ENCODE peak calls at places on chromosomes 3 and 15, in five cellular contexts. K is NT2/D1, L is HFF-Myc, H is dorsolateral prefrontal cortex, E is neuronal stem cell. R is an unnamed sample.

GRCh38 chr15:99928429-99928981 is 195.3 kb upstream of the LYSMD4 start:
- DNase-seq in L (peak), E (peak), K (peak), H (peak), R (peak)

GRCh38 chr15:91992940-91993339 is 139.4 kb downstream of the SLCO3A1 start:
- DNase-seq in K (no peak), H (no peak), L (no peak), E (no peak), R (no peak)

GRCh38 chr15:55237219-55238130 is 40.7 kb upstream of the RSL24D1 start:
- DNase-seq in L (no peak), K (no peak), E (no peak), H (no peak), R (no peak)

GRCh38 chr15:69038508-69038907 is 24.0 kb downstream of the NOX5 start:
- DNase-seq in H (no peak), L (no peak), E (no peak), K (no peak), R (no peak)

GRCh38 chr3:149481491-149481890 is 7.0 kb downstream of the TM4SF4 start:
- DNase-seq in K (no peak), E (no peak), H (no peak), L (no peak), R (no peak)

GRCh38 chr15:31020542-31020941 is 29.1 kb upstream of the MTMR10 start:
- DNase-seq in E (no peak), H (no peak), L (no peak), K (no peak), R (no peak)

GRCh38 chr15:31974855-31975421 is 55.4 kb upstream of the CHRNA7 start:
- DNase-seq in E (peak), L (no peak), K (peak), H (no peak), R (no peak)

GRCh38 chr15:83206971-83207621 is 527 bp downstream of the HDGFL3 start:
- DNase-seq in L (no peak), E (peak), K (peak), H (peak), R (no peak)

GRCh38 chr3:115943579-115943978 is 320.3 kb downstream of the GAP43 start:
- DNase-seq in E (no peak), L (no peak), K (no peak), H (no peak), R (no peak)

GRCh38 chr15:62439543-62440016 is 274.5 kb upstream of the C2CD4B start:
- DNase-seq in H (no peak), K (no peak), E (no peak), L (no peak), R (no peak)

GRCh38 chr3:194377708-194378107 is 8.2 kb upstream of the LRRC15 start:
- DNase-seq in E (no peak), K (no peak), L (no peak), H (peak), R (no peak)

GRCh38 chr3:20741381-20741780 is 555.4 kb upstream of the SGO1 start:
- DNase-seq in K (no peak), H (no peak), E (no peak), L (no peak), R (no peak)

GRCh38 chr15:51924146-51925068 is 47.2 kb downstream of the LEO1 start:
- DNase-seq in H (peak), K (no peak), E (peak), L (no peak), R (no peak)

GRCh38 chr3:11349466-11349865 is 77.3 kb downstream of the ATG7 start:
- DNase-seq in L (no peak), H (no peak), E (no peak), K (no peak), R (no peak)

GRCh38 chr3:177370396-177370795 is 173.1 kb upstream of the TBL1XR1 start:
- DNase-seq in H (no peak), L (no peak), K (no peak), E (no peak), R (no peak)

GRCh38 chr15:45710657-45711056 is 75.8 kb downstream of the SQOR start:
- DNase-seq in H (no peak), K (no peak), L (no peak), E (no peak), R (no peak)

GRCh38 chr3:101117473-101117872 is 124.3 kb upstream of the ABI3BP start:
- DNase-seq in L (no peak), K (no peak), E (no peak), H (no peak), R (no peak)

GRCh38 chr15:64921711-64922110 is 10.0 kb downstream of the ANKDD1A start:
- DNase-seq in E (no peak), K (no peak), L (no peak), H (no peak), R (no peak)

GRCh38 chr15:64901141-64901540 is 10.6 kb upstream of the ANKDD1A start:
- DNase-seq in K (no peak), H (no peak), E (no peak), L (no peak), R (no peak)

GRCh38 chr3:55721716-55722484 is 234.8 kb upstream of the WNT5A start:
- DNase-seq in L (no peak), E (no peak), H (no peak), K (no peak), R (no peak)

GRCh38 chr3:14507757-14508504 is 32.2 kb downstream of the GRIP2 start:
- DNase-seq in L (no peak), K (no peak), E (no peak), H (no peak), R (no peak)

GRCh38 chr15:93478922-93479321 is 389.9 kb upstream of the RGMA start:
- DNase-seq in L (no peak), H (no peak), E (no peak), K (no peak), R (no peak)

GRCh38 chr3:23041918-23042696 is 161.0 kb upstream of the UBE2E2 start:
- DNase-seq in L (no peak), H (no peak), K (no peak), E (no peak), R (no peak)

GRCh38 chr15:74908635-74909034 is 2.0 kb upstream of the FAM219B start:
- DNase-seq in L (no peak), K (no peak), H (no peak), E (no peak), R (no peak)

GRCh38 chr3:151584603-151585002 is 123.7 kb upstream of the IGSF10 start:
- DNase-seq in L (peak), K (no peak), E (no peak), H (no peak), R (no peak)

GRCh38 chr3:23992051-23992628 is 47.1 kb downstream of the NR1D2 start:
- DNase-seq in H (no peak), E (no peak), K (no peak), L (no peak), R (no peak)

GRCh38 chr3:146300756-146301155 is 49.9 kb upstream of the PLSCR4 start:
- DNase-seq in H (no peak), E (no peak), K (no peak), L (no peak), R (no peak)

GRCh38 chr3:194259982-194260856 is 90.9 kb downstream of the CPN2 start:
- DNase-seq in H (no peak), E (no peak), L (no peak), K (no peak), R (no peak)

GRCh38 chr3:110533089-110533488 is 538.5 kb upstream of the NECTIN3 start:
- DNase-seq in K (no peak), L (no peak), E (no peak), H (no peak), R (peak)

GRCh38 chr3:99945328-99945995 is 127.8 kb downstream of the CMSS1 start:
- DNase-seq in K (no peak), E (no peak), L (no peak), H (no peak), R (no peak)

GRCh38 chr15:47726399-47726823 is 9.1 kb downstream of the SEMA6D start:
- DNase-seq in L (no peak), K (no peak), E (no peak), H (no peak), R (no peak)

GRCh38 chr3:64214697-64215018 is 10.6 kb downstream of the PRICKLE2 start:
- DNase-seq in K (no peak), L (no peak), H (peak), E (no peak), R (no peak)

GRCh38 chr3:12155264-12155663 is 3.4 kb downstream of the TIMP4 start:
- DNase-seq in E (no peak), H (no peak), L (no peak), K (no peak), R (no peak)

GRCh38 chr3:37210230-37210629 is 35.8 kb upstream of the LRRFIP2 start:
- DNase-seq in K (no peak), E (no peak), H (no peak), L (no peak), R (no peak)

GRCh38 chr3:171784937-171785336 is 25.3 kb downstream of the PLD1 start:
- DNase-seq in L (no peak), E (no peak), H (no peak), K (no peak), R (no peak)

GRCh38 chr3:52456800-52457183 is 1.4 kb downstream of the NISCH start:
- DNase-seq in E (no peak), L (no peak), K (no peak), H (no peak), R (no peak)
- H3K4me3 ChIP-seq in E (peak), L (peak), K (peak), H (peak), R (peak)

GRCh38 chr3:50266808-50267207 is 2.1 kb upstream of the SEMA3B start:
- DNase-seq in H (no peak), L (no peak), K (no peak), E (no peak), R (no peak)
- H3K4me3 ChIP-seq in H (peak), L (no peak), K (peak), E (no peak), R (peak)

GRCh38 chr3:184480831-184481230 is 80.8 kb upstream of the EPHB3 start:
- DNase-seq in K (no peak), L (no peak), H (no peak), E (no peak), R (no peak)

GRCh38 chr3:184474907-184475306 is 86.7 kb upstream of the EPHB3 start:
- DNase-seq in L (no peak), E (no peak), K (no peak), H (no peak), R (no peak)

GRCh38 chr3:184477940-184478339 is 83.6 kb upstream of the EPHB3 start:
- DNase-seq in L (no peak), H (no peak), K (no peak), E (no peak), R (no peak)

GRCh38 chr3:184481924-184482671 is 79.5 kb upstream of the EPHB3 start:
- DNase-seq in K (no peak), E (no peak), L (no peak), H (no peak), R (no peak)

GRCh38 chr3:184479426-184480126 is 82.0 kb upstream of the EPHB3 start:
- DNase-seq in L (no peak), K (no peak), H (no peak), E (no peak), R (no peak)
- H3K4me3 ChIP-seq in L (no peak), K (no peak), H (no peak), E (no peak), R (no peak)

DNA sequence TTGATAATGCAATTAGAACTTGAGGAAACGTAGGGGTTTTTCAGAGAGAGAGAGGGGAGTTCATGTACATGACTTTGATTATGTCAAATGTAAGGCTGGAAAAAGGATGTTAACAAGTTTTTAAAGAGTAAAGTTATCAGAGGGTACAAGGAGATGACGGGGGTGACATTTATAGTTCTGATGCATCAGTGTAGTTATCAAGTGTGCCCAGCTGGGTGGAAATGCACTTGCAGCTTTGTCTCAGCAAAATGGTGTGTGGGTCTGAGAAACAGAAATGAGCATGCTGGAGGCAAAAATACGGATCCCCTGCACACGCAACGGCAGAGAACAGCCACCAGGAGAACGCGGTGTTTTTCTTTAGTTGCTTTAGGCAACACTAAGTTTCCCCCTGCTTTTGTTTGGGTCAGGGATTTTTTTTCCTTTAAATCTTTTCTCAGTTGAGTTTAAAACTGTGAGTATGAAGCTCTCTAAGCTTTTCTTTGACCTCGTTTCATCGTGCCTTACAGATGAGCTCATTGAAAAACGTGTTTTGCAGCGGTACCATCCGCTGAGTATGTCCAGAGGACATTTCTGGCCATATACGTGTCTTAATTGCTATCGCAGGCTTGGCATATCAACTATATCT is 205.4 kb downstream of the PDZRN3 start:
- DNase-seq in E (no peak), L (no peak), H (no peak), K (no peak), R (peak)
- H3K4me3 ChIP-seq in E (no peak), L (peak), H (no peak), K (no peak), R (no peak)

GRCh38 chr3:62318365-62318751 is 55.0 kb downstream of the FEZF2 start:
- DNase-seq in H (no peak), K (no peak), L (no peak), E (no peak), R (no peak)

GRCh38 chr3:62323241-62323640 is 50.1 kb downstream of the FEZF2 start:
- DNase-seq in H (no peak), K (no peak), L (no peak), E (no peak), R (no peak)

GRCh38 chr3:62316525-62316924 is 56.8 kb downstream of the FEZF2 start:
- DNase-seq in L (no peak), K (no peak), H (no peak), E (no peak), R (no peak)

GRCh38 chr3:62319570-62320243 is 53.6 kb downstream of the FEZF2 start:
- DNase-seq in K (no peak), H (no peak), L (no peak), E (no peak), R (no peak)

GRCh38 chr3:62318752-62319569 is 54.4 kb downstream of the FEZF2 start:
- DNase-seq in K (peak), E (peak), H (peak), L (peak), R (peak)
- H3K4me3 ChIP-seq in K (peak), E (peak), H (peak), L (peak), R (peak)

DNA sequence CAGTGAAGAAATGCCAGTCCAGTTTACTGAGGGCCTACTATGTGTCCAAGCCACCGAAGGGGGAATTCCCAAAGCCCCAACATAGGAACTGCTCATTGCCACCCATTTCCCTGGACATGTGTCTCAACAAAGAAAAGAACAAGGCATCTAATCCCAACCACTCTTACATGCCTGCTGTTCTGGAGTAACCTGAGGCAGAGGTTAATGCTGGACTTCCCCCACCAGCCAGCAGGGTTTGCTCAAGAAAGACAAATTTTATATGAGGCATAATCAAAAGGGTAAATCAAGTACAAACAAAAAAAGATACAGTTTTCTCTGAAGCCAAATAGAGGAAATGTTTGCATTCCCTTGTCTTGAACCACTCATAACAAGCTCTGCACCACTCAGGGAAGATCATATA is 4.1 kb downstream of the ADCY5 start:
- DNase-seq in H (no peak), K (no peak), E (no peak), L (no peak), R (no peak)
- H3K4me3 ChIP-seq in H (peak), K (no peak), E (no peak), L (no peak), R (no peak)